ENCODE peak calls at places on chromosomes 3 and 15, in five cellular contexts. One of them, this sample, is unnamed.

GRCh38 chr3:65676592-65676991 is 362.1 kb downstream of the MAGI1 start:
- DNase-seq in CD8-positive, alpha-beta T cell: no peak
- DNase-seq in astrocyte: no peak
- DNase-seq in cardiac muscle cell: no peak
- DNase-seq in neural progenitor cell: peak; percentile 22
- DNase-seq in this sample: no peak

GRCh38 chr15:78103406-78104118 is 11.2 kb downstream of the SH2D7 start:
- DNase-seq in neural progenitor cell: no peak
- DNase-seq in astrocyte: no peak
- DNase-seq in CD8-positive, alpha-beta T cell: peak; percentile 60
- DNase-seq in cardiac muscle cell: no peak
- DNase-seq in this sample: no peak

GRCh38 chr15:76514292-76514691 is 177.7 kb downstream of the ISL2 start:
- DNase-seq in neural progenitor cell: peak; percentile 52
- DNase-seq in cardiac muscle cell: no peak
- DNase-seq in astrocyte: no peak
- DNase-seq in CD8-positive, alpha-beta T cell: no peak
- DNase-seq in this sample: no peak

GRCh38 chr15:84634228-84634837 is 19.8 kb downstream of the WDR73 start:
- DNase-seq in cardiac muscle cell: no peak
- DNase-seq in CD8-positive, alpha-beta T cell: no peak
- DNase-seq in astrocyte: no peak
- DNase-seq in neural progenitor cell: no peak
- DNase-seq in this sample: no peak

GRCh38 chr3:143408771-143409170 is 289.2 kb downstream of the CHST2 start:
- DNase-seq in CD8-positive, alpha-beta T cell: no peak
- DNase-seq in astrocyte: no peak
- DNase-seq in neural progenitor cell: no peak
- DNase-seq in cardiac muscle cell: no peak
- DNase-seq in this sample: no peak

GRCh38 chr3:70982700-70983140 is 600.8 kb downstream of the FOXP1 start:
- DNase-seq in neural progenitor cell: peak; percentile 52
- DNase-seq in CD8-positive, alpha-beta T cell: no peak
- DNase-seq in cardiac muscle cell: no peak
- DNase-seq in astrocyte: peak; percentile 81
- DNase-seq in this sample: peak; percentile 55

GRCh38 chr3:127162947-127163645 is 29.8 kb upstream of the PRR23E start:
- DNase-seq in neural progenitor cell: peak; percentile 90
- DNase-seq in astrocyte: no peak
- DNase-seq in CD8-positive, alpha-beta T cell: no peak
- DNase-seq in cardiac muscle cell: peak; percentile 88
- DNase-seq in this sample: no peak

GRCh38 chr15:58490405-58491150 is 58.8 kb downstream of the LIPC start:
- DNase-seq in astrocyte: no peak
- DNase-seq in CD8-positive, alpha-beta T cell: no peak
- DNase-seq in cardiac muscle cell: no peak
- DNase-seq in neural progenitor cell: no peak
- DNase-seq in this sample: no peak

GRCh38 chr3:126969586-126969985 is 13.3 kb upstream of the PLXNA1 start:
- DNase-seq in cardiac muscle cell: no peak
- DNase-seq in CD8-positive, alpha-beta T cell: no peak
- DNase-seq in neural progenitor cell: no peak
- DNase-seq in astrocyte: peak; percentile 39
- DNase-seq in this sample: no peak

GRCh38 chr3:37823189-37823588 is 38.5 kb upstream of the CTDSPL start:
- DNase-seq in neural progenitor cell: no peak
- DNase-seq in CD8-positive, alpha-beta T cell: no peak
- DNase-seq in cardiac muscle cell: no peak
- DNase-seq in astrocyte: peak; percentile 39
- DNase-seq in this sample: no peak

GRCh38 chr15:67901922-67902321 is 62.1 kb upstream of the RNU6-1 start:
- DNase-seq in neural progenitor cell: no peak
- DNase-seq in astrocyte: no peak
- DNase-seq in CD8-positive, alpha-beta T cell: no peak
- DNase-seq in cardiac muscle cell: no peak
- DNase-seq in this sample: no peak

GRCh38 chr3:177228601-177229190 is 31.4 kb upstream of the TBL1XR1 start:
- DNase-seq in astrocyte: no peak
- DNase-seq in CD8-positive, alpha-beta T cell: no peak
- DNase-seq in cardiac muscle cell: no peak
- DNase-seq in neural progenitor cell: no peak
- DNase-seq in this sample: no peak

GRCh38 chr3:6799264-6799915 is 61.5 kb upstream of the GRM7 start:
- DNase-seq in astrocyte: no peak
- DNase-seq in neural progenitor cell: peak; percentile 61
- DNase-seq in cardiac muscle cell: peak; percentile 73
- DNase-seq in CD8-positive, alpha-beta T cell: peak; percentile 16
- DNase-seq in this sample: no peak

GRCh38 chr3:11534011-11534782 is 109.5 kb downstream of the VGLL4 start:
- DNase-seq in neural progenitor cell: no peak
- DNase-seq in astrocyte: no peak
- DNase-seq in CD8-positive, alpha-beta T cell: no peak
- DNase-seq in cardiac muscle cell: no peak
- DNase-seq in this sample: no peak

GRCh38 chr3:58032186-58032585 is 24.0 kb downstream of the FLNB start:
- DNase-seq in cardiac muscle cell: no peak
- DNase-seq in neural progenitor cell: no peak
- DNase-seq in astrocyte: peak; percentile 61
- DNase-seq in CD8-positive, alpha-beta T cell: no peak
- DNase-seq in this sample: no peak

GRCh38 chr15:78044407-78045155 is 32.9 kb downstream of the TBC1D2B start:
- DNase-seq in cardiac muscle cell: no peak
- DNase-seq in astrocyte: no peak
- DNase-seq in neural progenitor cell: no peak
- DNase-seq in CD8-positive, alpha-beta T cell: no peak
- DNase-seq in this sample: no peak

GRCh38 chr15:70165811-70166284 is 68.1 kb upstream of the TLE3 start:
- DNase-seq in cardiac muscle cell: no peak
- DNase-seq in neural progenitor cell: no peak
- DNase-seq in CD8-positive, alpha-beta T cell: no peak
- DNase-seq in astrocyte: peak; percentile 31
- DNase-seq in this sample: no peak

GRCh38 chr3:73384091-73384906 is 240.4 kb downstream of the PDZRN3 start:
- DNase-seq in astrocyte: no peak
- DNase-seq in neural progenitor cell: no peak
- DNase-seq in CD8-positive, alpha-beta T cell: no peak
- DNase-seq in cardiac muscle cell: no peak
- DNase-seq in this sample: no peak

GRCh38 chr3:140274429-140274828 is 339.4 kb downstream of the CLSTN2 start:
- DNase-seq in cardiac muscle cell: no peak
- DNase-seq in astrocyte: no peak
- DNase-seq in CD8-positive, alpha-beta T cell: no peak
- DNase-seq in neural progenitor cell: no peak
- DNase-seq in this sample: no peak

GRCh38 chr3:149658444-149659172 is 783 bp upstream of the WWTR1 start:
- DNase-seq in astrocyte: peak; percentile 81
- DNase-seq in CD8-positive, alpha-beta T cell: peak; percentile 12
- DNase-seq in cardiac muscle cell: peak; percentile 89
- DNase-seq in neural progenitor cell: peak; percentile 74
- DNase-seq in this sample: peak; percentile 70

GRCh38 chr15:69910511-69910910 is 187.2 kb downstream of the TLE3 start:
- DNase-seq in neural progenitor cell: peak; percentile 53
- DNase-seq in astrocyte: no peak
- DNase-seq in CD8-positive, alpha-beta T cell: no peak
- DNase-seq in cardiac muscle cell: no peak
- DNase-seq in this sample: no peak

GRCh38 chr15:80587007-80587406 is 108.1 kb upstream of the ABHD17C start:
- DNase-seq in astrocyte: no peak
- DNase-seq in neural progenitor cell: no peak
- DNase-seq in cardiac muscle cell: no peak
- DNase-seq in CD8-positive, alpha-beta T cell: no peak
- DNase-seq in this sample: no peak

GRCh38 chr15:80584973-80585372 is 110.1 kb upstream of the ABHD17C start:
- DNase-seq in neural progenitor cell: no peak
- DNase-seq in CD8-positive, alpha-beta T cell: no peak
- DNase-seq in astrocyte: no peak
- DNase-seq in cardiac muscle cell: no peak
- DNase-seq in this sample: no peak

GRCh38 chr15:80585544-80586018 is 109.5 kb upstream of the ABHD17C start:
- DNase-seq in CD8-positive, alpha-beta T cell: no peak
- DNase-seq in neural progenitor cell: no peak
- DNase-seq in cardiac muscle cell: no peak
- DNase-seq in astrocyte: no peak
- DNase-seq in this sample: peak; percentile 54

GRCh38 chr15:80584561-80584964 is 110.5 kb upstream of the ABHD17C start:
- DNase-seq in CD8-positive, alpha-beta T cell: no peak
- DNase-seq in cardiac muscle cell: no peak
- DNase-seq in neural progenitor cell: peak; percentile 14
- DNase-seq in astrocyte: no peak
- DNase-seq in this sample: no peak

GRCh38 chr15:80586141-80586540 is 109.0 kb upstream of the ABHD17C start:
- DNase-seq in CD8-positive, alpha-beta T cell: no peak
- DNase-seq in cardiac muscle cell: no peak
- DNase-seq in neural progenitor cell: no peak
- DNase-seq in astrocyte: no peak
- DNase-seq in this sample: no peak
- H3K27ac ChIP-seq in CD8-positive, alpha-beta T cell: no peak overlapping the region
- H3K27ac ChIP-seq in cardiac muscle cell: no peak overlapping the region
- H3K27ac ChIP-seq in neural progenitor cell: no peak overlapping the region
- H3K27ac ChIP-seq in astrocyte: no peak overlapping the region
- H3K27ac ChIP-seq in this sample: peak overlapping the region; percentile 91

GRCh38 chr3:178384302-178384939 is 151.8 kb upstream of the KCNMB2 start:
- DNase-seq in cardiac muscle cell: peak; percentile 4
- DNase-seq in CD8-positive, alpha-beta T cell: no peak
- DNase-seq in neural progenitor cell: no peak
- DNase-seq in astrocyte: peak; percentile 10
- DNase-seq in this sample: no peak
- TF ChIP-seq CTCF in cardiac muscle cell: no peak
- TF ChIP-seq CTCF in CD8-positive, alpha-beta T cell: no peak
- TF ChIP-seq CTCF in neural progenitor cell: no peak
- TF ChIP-seq CTCF in astrocyte: no peak
- TF ChIP-seq CTCF in this sample: no peak

DNA sequence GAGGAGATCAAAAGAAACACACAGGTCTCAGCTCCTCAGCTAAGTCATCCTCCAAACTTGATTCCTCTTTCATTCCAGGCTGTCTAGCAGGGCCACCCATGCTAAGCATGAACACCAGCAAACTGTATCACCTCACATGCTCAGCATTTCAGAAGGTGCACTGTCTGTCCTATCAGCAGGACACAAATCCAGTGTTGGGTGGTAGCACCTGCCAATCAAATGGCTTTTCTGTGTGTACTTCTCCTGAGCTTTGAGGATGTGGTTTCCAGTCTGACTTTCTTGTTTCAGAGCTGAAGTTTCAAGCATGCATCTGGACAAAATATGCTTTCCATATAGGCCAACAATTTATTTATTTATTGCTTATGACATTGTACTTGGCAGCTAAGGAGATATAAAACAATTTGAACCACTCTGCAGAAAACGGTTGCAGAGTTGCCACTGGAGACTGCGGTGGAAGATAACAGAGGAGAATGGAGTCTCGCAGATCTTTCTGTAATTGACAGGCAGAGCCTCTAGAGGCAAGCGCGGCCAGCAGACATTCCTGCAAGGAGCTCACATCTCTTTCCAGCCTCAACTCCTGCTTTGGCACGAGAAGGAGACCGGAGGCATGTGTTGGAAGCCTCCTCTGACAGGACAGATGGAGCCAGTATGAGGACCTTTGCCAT is 167.1 kb upstream of the WNT5A start:
- DNase-seq in astrocyte: no peak
- DNase-seq in neural progenitor cell: no peak
- DNase-seq in cardiac muscle cell: no peak
- DNase-seq in CD8-positive, alpha-beta T cell: no peak
- DNase-seq in this sample: no peak
- H3K27ac ChIP-seq in astrocyte: no peak overlapping the region
- H3K27ac ChIP-seq in neural progenitor cell: no peak overlapping the region
- H3K27ac ChIP-seq in cardiac muscle cell: no peak overlapping the region
- H3K27ac ChIP-seq in CD8-positive, alpha-beta T cell: no peak overlapping the region
- H3K27ac ChIP-seq in this sample: no peak overlapping the region

GRCh38 chr3:119598410-119599098 is 869 bp downstream of the PLA1A start:
- DNase-seq in CD8-positive, alpha-beta T cell: no peak
- DNase-seq in neural progenitor cell: no peak
- DNase-seq in cardiac muscle cell: no peak
- DNase-seq in astrocyte: no peak
- DNase-seq in this sample: no peak

GRCh38 chr3:119602676-119603075 is 5.0 kb downstream of the PLA1A start:
- DNase-seq in neural progenitor cell: no peak
- DNase-seq in astrocyte: no peak
- DNase-seq in cardiac muscle cell: no peak
- DNase-seq in CD8-positive, alpha-beta T cell: no peak
- DNase-seq in this sample: no peak

GRCh38 chr3:119601154-119601553 is 3.5 kb downstream of the PLA1A start:
- DNase-seq in neural progenitor cell: no peak
- DNase-seq in astrocyte: no peak
- DNase-seq in CD8-positive, alpha-beta T cell: no peak
- DNase-seq in cardiac muscle cell: no peak
- DNase-seq in this sample: no peak

GRCh38 chr3:119599558-119600174 is 2.0 kb downstream of the PLA1A start:
- DNase-seq in neural progenitor cell: no peak
- DNase-seq in CD8-positive, alpha-beta T cell: no peak
- DNase-seq in cardiac muscle cell: no peak
- DNase-seq in astrocyte: no peak
- DNase-seq in this sample: no peak

GRCh38 chr3:119600732-119601131 is 3.0 kb downstream of the PLA1A start:
- DNase-seq in astrocyte: no peak
- DNase-seq in CD8-positive, alpha-beta T cell: no peak
- DNase-seq in neural progenitor cell: peak; percentile 66
- DNase-seq in cardiac muscle cell: peak; percentile 58
- DNase-seq in this sample: no peak
- TF ChIP-seq CTCF in astrocyte: no peak
- TF ChIP-seq CTCF in CD8-positive, alpha-beta T cell: no peak
- TF ChIP-seq CTCF in neural progenitor cell: peak; percentile 65
- TF ChIP-seq CTCF in cardiac muscle cell: peak; percentile 42
- TF ChIP-seq CTCF in this sample: no peak

GRCh38 chr15:56629133-56629532 is 104.2 kb downstream of the ZNF280D start:
- DNase-seq in astrocyte: no peak
- DNase-seq in CD8-positive, alpha-beta T cell: no peak
- DNase-seq in cardiac muscle cell: no peak
- DNase-seq in neural progenitor cell: no peak
- DNase-seq in this sample: no peak

DNA sequence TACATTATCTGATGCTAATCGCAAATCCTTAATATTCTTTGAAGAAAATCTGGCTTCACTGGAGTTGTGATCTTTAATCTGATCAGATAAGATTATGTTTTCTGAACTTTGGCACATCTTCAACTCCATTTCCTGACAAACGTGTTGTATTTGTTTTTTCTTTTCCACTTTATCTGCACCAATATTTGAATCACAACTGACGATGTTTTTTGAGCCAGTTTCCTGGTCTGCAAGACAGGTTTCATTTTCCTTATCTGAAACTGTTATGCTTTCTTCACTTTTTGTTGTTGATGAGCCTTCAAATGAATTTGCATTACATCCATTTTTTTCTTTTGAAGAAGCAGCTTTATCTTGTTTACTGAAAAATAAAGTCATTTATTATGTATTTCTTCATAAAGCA is 101.5 kb downstream of the ZNF280D start:
- DNase-seq in CD8-positive, alpha-beta T cell: no peak
- DNase-seq in astrocyte: no peak
- DNase-seq in neural progenitor cell: no peak
- DNase-seq in cardiac muscle cell: no peak
- DNase-seq in this sample: no peak
- H3K27ac ChIP-seq in CD8-positive, alpha-beta T cell: no peak overlapping the region
- H3K27ac ChIP-seq in astrocyte: no peak overlapping the region
- H3K27ac ChIP-seq in neural progenitor cell: no peak overlapping the region
- H3K27ac ChIP-seq in cardiac muscle cell: no peak overlapping the region
- H3K27ac ChIP-seq in this sample: no peak overlapping the region

GRCh38 chr15:66387176-66388056 is 704 bp downstream of the MAP2K1 start:
- DNase-seq in neural progenitor cell: peak; percentile 78
- DNase-seq in cardiac muscle cell: peak; percentile 70
- DNase-seq in astrocyte: peak; percentile 68
- DNase-seq in CD8-positive, alpha-beta T cell: peak; percentile 73
- DNase-seq in this sample: peak; percentile 71
- TF ChIP-seq CTCF in neural progenitor cell: peak; percentile 55
- TF ChIP-seq CTCF in cardiac muscle cell: peak; percentile 48
- TF ChIP-seq CTCF in astrocyte: peak; percentile 30
- TF ChIP-seq CTCF in CD8-positive, alpha-beta T cell: no peak
- TF ChIP-seq CTCF in this sample: peak; percentile 77

This sample was measured in RWPE1.